ENCODE peak calls at places on chromosomes 6 and 20, in eight cellular contexts. N is cardiac fibroblast, I is endothelial cell of umbilical vein, J is psoas muscle, X is A549, G is cardiac muscle cell, V is esophagus squamous epithelium, O is AG04449. A is an unnamed sample.

GRCh38 chr6:111427341-111428116 is 55.5 kb downstream of the REV3L start:
- DNase-seq in N (peak), I (peak), J (no peak), X (peak), G (no peak), V (no peak), O (peak), A (peak)

GRCh38 chr6:53786832-53787231 is 8.0 kb upstream of the LRRC1 start:
- DNase-seq in N (no peak), I (no peak), J (no peak), X (no peak), G (no peak), V (no peak), O (no peak), A (no peak)

GRCh38 chr20:48684501-48685041 is 143.2 kb downstream of the PREX1 start:
- DNase-seq in N (no peak), I (peak), J (no peak), X (no peak), G (no peak), V (no peak), O (no peak), A (no peak)

GRCh38 chr6:108608453-108609275 is 47.9 kb downstream of the FOXO3 start:
- DNase-seq in N (peak), I (no peak), J (no peak), X (no peak), G (no peak), V (no peak), O (no peak), A (peak)

GRCh38 chr6:3162565-3163247 is 5.4 kb upstream of the TUBB2A start:
- DNase-seq in N (peak), I (peak), J (peak), X (peak), G (peak), V (no peak), O (no peak), A (peak)

GRCh38 chr6:136226674-136227377 is 23.3 kb downstream of the MTFR2 start:
- DNase-seq in N (no peak), I (no peak), J (no peak), X (no peak), G (no peak), V (no peak), O (no peak), A (peak)

GRCh38 chr6:112717401-112717800 is 370.3 kb downstream of the RFPL4B start:
- DNase-seq in N (peak), I (no peak), J (no peak), X (no peak), G (no peak), V (no peak), O (no peak), A (peak)

GRCh38 chr6:136425793-136426192 is 124.4 kb downstream of the MAP7 start:
- DNase-seq in N (no peak), I (no peak), J (no peak), X (no peak), G (no peak), V (no peak), O (no peak), A (no peak)

GRCh38 chr20:22546344-22546743 is 38.0 kb downstream of the FOXA2 start:
- DNase-seq in N (no peak), I (no peak), J (no peak), X (no peak), G (no peak), V (no peak), O (no peak), A (no peak)

GRCh38 chr20:5316188-5317158 is at the start of gene PROKR2:
- DNase-seq in N (peak), I (no peak), J (no peak), X (no peak), G (peak), V (no peak), O (no peak), A (no peak)

GRCh38 chr20:62403331-62403730 is 3.8 kb downstream of the CABLES2 start:
- DNase-seq in N (no peak), I (no peak), J (no peak), X (no peak), G (no peak), V (no peak), O (no peak), A (no peak)

GRCh38 chr6:139539852-139540251 is 165.4 kb upstream of the CITED2 start:
- DNase-seq in N (peak), I (peak), J (peak), X (peak), G (no peak), V (no peak), O (no peak), A (peak)

GRCh38 chr20:56200456-56200855 is 48.1 kb upstream of the MC3R start:
- DNase-seq in N (peak), I (no peak), J (no peak), X (peak), G (no peak), V (no peak), O (no peak), A (no peak)

GRCh38 chr6:2209226-2209809 is 36.1 kb downstream of the GMDS start:
- DNase-seq in N (peak), I (peak), J (no peak), X (peak), G (peak), V (no peak), O (no peak), A (no peak)

GRCh38 chr6:150236544-150236943 is 93.7 kb downstream of the PPP1R14C start:
- DNase-seq in N (no peak), I (no peak), J (no peak), X (no peak), G (no peak), V (no peak), O (no peak), A (no peak)

DNA sequence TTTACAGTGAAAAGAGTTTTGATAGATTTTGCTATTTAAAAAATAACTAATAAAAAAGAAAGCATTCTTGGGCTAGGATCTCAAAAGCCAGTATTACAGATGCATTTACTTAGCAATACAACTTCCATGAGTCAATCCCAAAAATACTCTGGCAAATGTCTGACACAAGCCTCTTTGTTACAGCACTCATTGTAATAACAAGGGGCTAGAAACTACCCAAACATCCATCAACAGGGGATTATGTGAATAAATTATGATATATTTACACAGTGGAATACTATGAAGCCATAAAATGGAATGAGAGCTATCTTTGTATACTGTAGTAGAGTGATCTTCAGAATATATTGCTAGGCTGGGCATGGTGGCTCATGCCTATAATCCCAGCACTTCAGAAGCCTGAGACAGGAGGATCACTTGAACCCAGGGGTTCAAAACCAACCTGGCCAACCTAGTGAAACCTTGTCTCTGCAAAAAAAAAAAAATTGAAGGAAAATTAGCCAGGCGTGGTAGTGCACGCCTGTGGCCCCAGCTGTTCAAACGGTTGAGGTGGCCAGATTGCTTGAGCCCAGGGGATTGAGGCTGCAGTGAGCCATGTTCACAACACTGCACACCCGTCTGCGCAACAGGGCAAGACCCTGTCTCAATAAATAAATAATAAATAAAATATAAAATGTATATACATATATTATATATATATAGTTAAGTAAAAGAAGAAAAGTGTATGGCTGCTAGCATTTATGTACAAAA is 34.7 kb upstream of the TOP1 start:
- DNase-seq in N (peak), I (no peak), J (no peak), X (no peak), G (no peak), V (no peak), O (no peak), A (peak)
- H3K4me3 ChIP-seq in N (no peak), I (no peak), J (no peak), X (no peak), G (no peak), V (no peak), O (no peak), A (no peak)

DNA sequence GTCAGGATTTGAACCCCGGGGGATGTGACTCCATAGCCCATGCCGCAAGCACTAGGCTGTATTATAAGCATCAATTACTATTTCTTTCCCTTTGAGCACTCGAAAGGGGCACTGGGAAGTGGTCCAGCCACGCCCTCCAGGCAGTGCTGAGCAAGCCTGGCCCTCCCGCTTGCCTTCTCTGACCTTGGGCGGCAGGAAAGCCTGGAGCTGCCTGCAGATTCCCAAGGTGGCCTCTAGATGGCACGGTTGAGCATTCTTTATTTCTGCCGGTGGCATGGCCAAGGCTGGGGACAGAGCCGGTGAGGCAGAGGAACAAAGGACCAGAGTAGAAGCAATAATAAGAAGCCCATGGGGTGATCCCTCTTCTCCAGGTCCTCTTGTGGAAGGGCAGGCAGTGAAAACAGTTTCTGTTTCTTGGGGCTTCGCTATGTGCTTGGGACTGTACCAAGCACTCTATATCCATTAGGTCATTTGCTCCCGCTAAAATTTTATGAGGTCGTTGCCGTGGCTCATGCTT is 32.0 kb downstream of the ARHGAP40 start:
- DNase-seq in N (peak), I (peak), J (no peak), X (peak), G (peak), V (no peak), O (no peak), A (peak)
- TF ChIP-seq CTCF in N (peak), I (peak), J (peak), X (peak), G (peak), V (peak), O (peak), A (peak)

GRCh38 chr6:20334334-20334733 is 67.3 kb upstream of the E2F3 start:
- DNase-seq in N (no peak), I (no peak), J (peak), X (peak), G (no peak), V (no peak), O (no peak), A (no peak)
- H3K4me3 ChIP-seq in N (no peak), I (no peak), J (no peak), X (no peak), G (no peak), V (no peak), O (no peak), A (no peak)

DNA sequence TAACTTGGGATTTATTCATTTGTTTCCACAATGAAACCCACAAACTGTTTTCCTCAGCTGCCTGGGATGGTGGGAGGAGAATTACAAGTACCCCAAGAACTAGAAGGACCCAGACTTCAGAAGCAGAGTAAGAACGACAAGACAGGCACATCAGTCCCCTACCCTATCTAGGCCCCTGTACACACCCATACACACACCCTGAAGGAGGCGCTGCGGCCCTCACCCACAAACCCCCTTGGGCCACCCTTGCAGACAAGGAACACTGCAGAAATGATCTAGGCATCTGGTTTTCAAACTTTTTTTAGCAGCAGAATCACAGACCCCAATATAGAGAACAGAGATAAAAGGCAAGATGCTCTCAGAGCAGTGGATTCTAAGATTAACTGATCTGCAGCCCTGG is 55.0 kb downstream of the TRERF1 start:
- DNase-seq in N (no peak), I (no peak), J (no peak), X (no peak), G (no peak), V (no peak), O (no peak), A (no peak)
- TF ChIP-seq CTCF in N (no peak), I (no peak), J (no peak), X (no peak), G (peak), V (no peak), O (no peak), A (no peak)

GRCh38 chr6:36850001-36850400 is 10.8 kb upstream of the CPNE5 start:
- DNase-seq in N (no peak), I (no peak), J (no peak), X (no peak), G (no peak), V (no peak), O (no peak), A (no peak)

GRCh38 chr6:36847152-36847551 is 7.9 kb upstream of the CPNE5 start:
- DNase-seq in N (no peak), I (no peak), J (no peak), X (no peak), G (no peak), V (no peak), O (no peak), A (no peak)

GRCh38 chr6:36851149-36851614 is 11.9 kb upstream of the CPNE5 start:
- DNase-seq in N (peak), I (peak), J (no peak), X (peak), G (peak), V (no peak), O (peak), A (peak)

GRCh38 chr6:36847991-36848390 is 8.7 kb upstream of the CPNE5 start:
- DNase-seq in N (no peak), I (no peak), J (no peak), X (no peak), G (no peak), V (no peak), O (no peak), A (no peak)

GRCh38 chr6:36848658-36849441 is 9.6 kb upstream of the CPNE5 start:
- DNase-seq in N (no peak), I (peak), J (no peak), X (no peak), G (peak), V (no peak), O (no peak), A (no peak)
- H3K4me3 ChIP-seq in N (no peak), I (no peak), J (no peak), X (no peak), G (peak), V (peak), O (no peak), A (no peak)

A was measured in AG10803.